ENCODE peak calls at places on chromosomes 11 and 22, in nine cellular contexts. G, Q, O, P, K, A, J, X and Z are unnamed samples.

GRCh38 chr11:124669193-124669592 is 4.3 kb downstream of the SIAE start:
- DNase-seq in G (peak; percentile 41), Q (no peak), O (peak; percentile 48), P (no peak), J (peak; percentile 35), A (no peak), K (peak; percentile 30), X (peak; percentile 78), Z (peak; percentile 43)

GRCh38 chr11:62694455-62695167 is 5.3 kb upstream of the LRRN4CL start:
- DNase-seq in A (peak; percentile 76), J (peak; percentile 85), K (peak; percentile 95), Q (peak; percentile 91), G (peak; percentile 75), O (peak; percentile 87), X (peak; percentile 90), P (no peak), Z (peak; percentile 87)

GRCh38 chr11:124896821-124897391 is 759 bp downstream of the ROBO4 start:
- DNase-seq in Q (peak; percentile 67), A (no peak), G (no peak), X (peak; percentile 11), K (no peak), J (no peak), P (no peak), O (no peak), Z (no peak)

GRCh38 chr22:38843716-38844660 is at the start of gene NPTXR:
- DNase-seq in G (peak; percentile 63), J (peak; percentile 36), P (no peak), Q (no peak), K (peak; percentile 51), A (no peak), X (no peak), O (peak; percentile 40), Z (peak; percentile 79)

GRCh38 chr11:130209944-130210854 is 50.6 kb downstream of the ST14 start:
- DNase-seq in X (no peak), P (no peak), A (no peak), O (no peak), Q (peak; percentile 49), G (peak; percentile 2), J (peak; percentile 5), K (peak; percentile 9), Z (peak; percentile 8)

GRCh38 chr22:33882991-33883390 is 37.3 kb downstream of the LARGE1 start:
- DNase-seq in X (no peak), J (no peak), Q (no peak), K (no peak), O (no peak), A (no peak), P (no peak), G (no peak), Z (no peak)

GRCh38 chr11:30326911-30327310 is 4.0 kb downstream of the ARL14EP start:
- DNase-seq in Q (no peak), K (no peak), G (no peak), A (no peak), O (no peak), J (no peak), X (no peak), P (no peak), Z (no peak)

GRCh38 chr22:20442485-20443284 is 5.1 kb upstream of the SCARF2 start:
- DNase-seq in O (no peak), X (no peak), J (no peak), G (no peak), K (no peak), P (no peak), A (no peak), Q (no peak), Z (no peak)

GRCh38 chr11:126186031-126186698 is 25.3 kb downstream of the RPUSD4 start:
- DNase-seq in G (peak; percentile 96), P (no peak), O (no peak), A (no peak), Q (no peak), X (peak; percentile 21), J (no peak), K (no peak), Z (no peak)

GRCh38 chr11:111447931-111448330 is 64.3 kb downstream of the BTG4 start:
- DNase-seq in P (no peak), K (no peak), G (no peak), A (no peak), J (no peak), Q (no peak), X (no peak), O (no peak), Z (no peak)

GRCh38 chr11:122697636-122698167 is 42.2 kb downstream of the UBASH3B start:
- DNase-seq in K (peak; percentile 17), Q (no peak), P (no peak), J (no peak), A (no peak), G (no peak), X (peak; percentile 18), O (no peak), Z (peak; percentile 43)

GRCh38 chr22:16601437-16602223 is 9.0 kb upstream of the CCT8L2 start:
- DNase-seq in O (no peak), P (no peak), Q (no peak), J (no peak), A (no peak), X (no peak), K (no peak), G (peak; percentile 44), Z (peak; percentile 14)

GRCh38 chr22:17785185-17786184 is 11.2 kb upstream of the BID start:
- DNase-seq in P (no peak), G (peak; percentile 23), J (peak; percentile 84), A (peak; percentile 89), X (no peak), K (peak; percentile 70), O (peak; percentile 67), Q (peak; percentile 81), Z (peak; percentile 76)

GRCh38 chr11:69801513-69802335 is 17.5 kb downstream of the FGF3 start:
- DNase-seq in O (peak; percentile 32), J (no peak), Q (no peak), K (no peak), A (no peak), P (no peak), G (peak; percentile 42), X (no peak), Z (peak; percentile 9)

GRCh38 chr11:71504526-71504925 is 22.5 kb upstream of the KRTAP5-7 start:
- DNase-seq in J (no peak), G (no peak), O (no peak), A (peak; percentile 30), P (no peak), X (no peak), Q (no peak), K (no peak), Z (no peak)

GRCh38 chr22:23075050-23075449 is 4.7 kb downstream of the GNAZ start:
- DNase-seq in G (no peak), P (no peak), K (no peak), J (no peak), X (no peak), Q (no peak), O (no peak), A (peak; percentile 31), Z (no peak)

GRCh38 chr22:23076896-23077572 is 6.7 kb downstream of the GNAZ start:
- DNase-seq in P (no peak), J (no peak), K (no peak), G (no peak), A (no peak), X (no peak), Q (no peak), O (no peak), Z (no peak)

GRCh38 chr22:23073506-23074229 is 3.3 kb downstream of the GNAZ start:
- DNase-seq in P (no peak), A (peak; percentile 25), K (peak; percentile 11), O (no peak), G (no peak), X (no peak), Q (peak; percentile 53), J (no peak), Z (no peak)

GRCh38 chr22:23074451-23074850 is 4.1 kb downstream of the GNAZ start:
- DNase-seq in O (no peak), J (no peak), G (no peak), P (no peak), Q (peak; percentile 33), K (no peak), A (peak; percentile 39), X (no peak), Z (no peak)

GRCh38 chr22:23075525-23076216 is 5.4 kb downstream of the GNAZ start:
- DNase-seq in K (peak; percentile 63), O (no peak), A (peak; percentile 47), G (no peak), Q (no peak), J (no peak), X (no peak), P (no peak), Z (no peak)
- TF ChIP-seq POLR2A in K (no peak), O (no peak), A (no peak), G (no peak), Q (no peak), J (no peak), X (no peak), P (no peak), Z (no peak)

GRCh38 chr11:57476223-57476882 is 16.0 kb downstream of the RTN4RL2 start:
- DNase-seq in P (no peak), A (peak; percentile 83), G (peak; percentile 69), Q (no peak), X (no peak), O (no peak), J (peak; percentile 50), K (peak; percentile 50), Z (peak; percentile 60)
- H3K27ac ChIP-seq in P (peak overlapping the region; percentile 9), A (no peak overlapping the region), G (no peak overlapping the region), Q (no peak overlapping the region), X (peak overlapping the region; percentile 47), O (peak overlapping the region; percentile 81), J (no peak overlapping the region), K (no peak overlapping the region), Z (peak overlapping the region; percentile 86)

GRCh38 chr22:37589607-37590006 is 9.7 kb upstream of the LGALS2 start:
- DNase-seq in P (no peak), G (no peak), Q (no peak), K (no peak), J (no peak), O (no peak), A (no peak), X (no peak), Z (no peak)

GRCh38 chr22:37591823-37592404 is 12.0 kb upstream of the LGALS2 start:
- DNase-seq in Q (no peak), A (no peak), X (no peak), G (no peak), O (no peak), P (no peak), K (no peak), J (no peak), Z (no peak)

GRCh38 chr22:37599161-37599560 is 9.5 kb upstream of the GGA1 start:
- DNase-seq in O (peak; percentile 51), X (peak; percentile 38), P (no peak), G (no peak), K (peak; percentile 77), A (no peak), Q (no peak), J (peak; percentile 78), Z (peak; percentile 65)

GRCh38 chr22:37588540-37589215 is 8.8 kb upstream of the LGALS2 start:
- DNase-seq in X (no peak), K (peak; percentile 35), O (no peak), P (no peak), A (peak; percentile 69), Q (no peak), J (peak; percentile 76), G (peak; percentile 48), Z (no peak)

GRCh38 chr22:37594237-37594636 is 14.3 kb upstream of the LGALS2 start:
- DNase-seq in Q (no peak), P (no peak), X (no peak), A (no peak), G (no peak), K (no peak), O (no peak), J (no peak), Z (no peak)
- TF ChIP-seq CTCF in Q (no peak), P (no peak), X (no peak), A (no peak), G (no peak), K (no peak), O (no peak), J (no peak), Z (no peak)

GRCh38 chr11:3359092-3359824 is 19.7 kb downstream of the ZNF195 start:
- DNase-seq in J (no peak), G (no peak), O (peak; percentile 49), X (no peak), P (no peak), Q (no peak), K (no peak), A (no peak), Z (no peak)
- TF ChIP-seq POLR2A in J (no peak), G (no peak), O (no peak), X (no peak), P (no peak), Q (no peak), K (no peak), A (no peak), Z (no peak)